ENCODE peak calls at places on chromosomes 7 and 10, in ten cellular contexts. D, U, L, Z, S, J, K, Y, F and I are unnamed samples.
A peak's percentile ranks its signal among the peaks of the same experiment; 100 is the strongest.

GRCh38 chr7:45163692-45164052 is 6.1 kb downstream of the RAMP3 start:
- DNase-seq in D (no peak), U (no peak), L (no peak), Z (no peak), S (no peak), J (no peak), K (no peak), Y (no peak), F (no peak), I (no peak)

GRCh38 chr7:121563177-121563576 is 167.1 kb upstream of the FAM3C start:
- DNase-seq in D (no peak), U (no peak), L (no peak), Z (no peak), S (no peak), J (peak; percentile 5), K (no peak), Y (no peak), F (no peak), I (no peak)

GRCh38 chr7:33903770-33904679 is 1.3 kb upstream of the BMPER start:
- DNase-seq in D (peak; percentile 61), U (peak; percentile 3), L (peak; percentile 72), Z (no peak), S (no peak), J (peak; percentile 54), K (no peak), Y (peak; percentile 30), F (peak; percentile 67), I (no peak)

GRCh38 chr7:70343519-70343918 is 745.2 kb downstream of the AUTS2 start:
- DNase-seq in D (no peak), U (no peak), L (no peak), Z (no peak), S (no peak), J (no peak), K (no peak), Y (no peak), F (no peak), I (no peak)

GRCh38 chr10:79098596-79099015 is 29.8 kb downstream of the ZMIZ1 start:
- DNase-seq in D (no peak), U (no peak), L (no peak), Z (no peak), S (no peak), J (no peak), K (no peak), Y (no peak), F (no peak), I (no peak)

GRCh38 chr10:110226926-110227641 is 19.7 kb downstream of the MXI1 start:
- DNase-seq in D (peak; percentile 70), U (no peak), L (peak; percentile 49), Z (no peak), S (peak; percentile 69), J (no peak), K (peak; percentile 77), Y (peak; percentile 83), F (peak; percentile 91), I (peak; percentile 51)

GRCh38 chr7:93015193-93016084 is 102.3 kb downstream of the SAMD9 start:
- DNase-seq in D (no peak), U (no peak), L (peak; percentile 32), Z (no peak), S (no peak), J (no peak), K (no peak), Y (no peak), F (no peak), I (no peak)

GRCh38 chr7:124723012-124723411 is 42.6 kb downstream of the GPR37 start:
- DNase-seq in D (no peak), U (peak; percentile 16), L (no peak), Z (no peak), S (no peak), J (peak; percentile 64), K (no peak), Y (no peak), F (no peak), I (no peak)

GRCh38 chr7:94059747-94060146 is 55.6 kb upstream of the BET1 start:
- DNase-seq in D (no peak), U (no peak), L (peak; percentile 75), Z (no peak), S (no peak), J (no peak), K (no peak), Y (no peak), F (no peak), I (no peak)

GRCh38 chr7:69365588-69366241 is 232.6 kb upstream of the AUTS2 start:
- DNase-seq in D (no peak), U (no peak), L (peak; percentile 12), Z (no peak), S (no peak), J (peak; percentile 77), K (no peak), Y (no peak), F (no peak), I (no peak)

GRCh38 chr7:101185258-101185839 is 5.3 kb upstream of the NAT16 start:
- DNase-seq in D (no peak), U (peak; percentile 57), L (no peak), Z (no peak), S (no peak), J (peak; percentile 68), K (no peak), Y (no peak), F (no peak), I (peak; percentile 44)

GRCh38 chr7:124698964-124699363 is 66.6 kb downstream of the GPR37 start:
- DNase-seq in D (no peak), U (no peak), L (no peak), Z (no peak), S (no peak), J (no peak), K (no peak), Y (no peak), F (no peak), I (no peak)

GRCh38 chr10:61166065-61166464 is 222.1 kb upstream of the RHOBTB1 start:
- DNase-seq in D (no peak), U (no peak), L (no peak), Z (no peak), S (no peak), J (no peak), K (no peak), Y (no peak), F (no peak), I (no peak)

GRCh38 chr7:8430643-8431042 is 2.8 kb upstream of the NXPH1 start:
- DNase-seq in D (no peak), U (no peak), L (no peak), Z (no peak), S (no peak), J (no peak), K (no peak), Y (no peak), F (no peak), I (no peak)

GRCh38 chr10:116669832-116670644 is 49.3 kb downstream of the PNLIPRP2 start:
- DNase-seq in D (peak; percentile 97), U (peak; percentile 39), L (peak; percentile 17), Z (no peak), S (no peak), J (no peak), K (no peak), Y (peak; percentile 52), F (no peak), I (peak; percentile 52)

GRCh38 chr10:118626953-118627352 is 31.5 kb upstream of the PRLHR start:
- DNase-seq in D (peak; percentile 50), U (no peak), L (no peak), Z (no peak), S (no peak), J (no peak), K (no peak), Y (no peak), F (no peak), I (no peak)

GRCh38 chr10:74418285-74418872 is 267.4 kb downstream of the ADK start:
- DNase-seq in D (no peak), U (no peak), L (no peak), Z (no peak), S (no peak), J (no peak), K (no peak), Y (no peak), F (no peak), I (peak; percentile 20)

GRCh38 chr10:74419491-74420466 is 268.8 kb downstream of the ADK start:
- DNase-seq in D (no peak), U (no peak), L (peak; percentile 15), Z (no peak), S (peak; percentile 36), J (peak; percentile 11), K (peak; percentile 44), Y (peak; percentile 24), F (no peak), I (peak; percentile 9)

GRCh38 chr10:74417397-74417796 is 266.4 kb downstream of the ADK start:
- DNase-seq in D (no peak), U (no peak), L (no peak), Z (no peak), S (no peak), J (no peak), K (no peak), Y (no peak), F (no peak), I (no peak)

GRCh38 chr10:74415440-74415839 is 264.4 kb downstream of the ADK start:
- DNase-seq in D (no peak), U (no peak), L (no peak), Z (no peak), S (no peak), J (no peak), K (no peak), Y (no peak), F (no peak), I (no peak)
- H3K9me3 ChIP-seq in D (no peaks in the 10 kb centered on the region), U (no peaks in the 10 kb centered on the region), L (no peaks in the 10 kb centered on the region), Z (peaks cover under 1% of the 10 kb centered on the region), S (no peaks in the 10 kb centered on the region), J (no peaks in the 10 kb centered on the region), K (no peaks in the 10 kb centered on the region), Y (no peaks in the 10 kb centered on the region), F (no peaks in the 10 kb centered on the region), I (no peaks in the 10 kb centered on the region)

DNA sequence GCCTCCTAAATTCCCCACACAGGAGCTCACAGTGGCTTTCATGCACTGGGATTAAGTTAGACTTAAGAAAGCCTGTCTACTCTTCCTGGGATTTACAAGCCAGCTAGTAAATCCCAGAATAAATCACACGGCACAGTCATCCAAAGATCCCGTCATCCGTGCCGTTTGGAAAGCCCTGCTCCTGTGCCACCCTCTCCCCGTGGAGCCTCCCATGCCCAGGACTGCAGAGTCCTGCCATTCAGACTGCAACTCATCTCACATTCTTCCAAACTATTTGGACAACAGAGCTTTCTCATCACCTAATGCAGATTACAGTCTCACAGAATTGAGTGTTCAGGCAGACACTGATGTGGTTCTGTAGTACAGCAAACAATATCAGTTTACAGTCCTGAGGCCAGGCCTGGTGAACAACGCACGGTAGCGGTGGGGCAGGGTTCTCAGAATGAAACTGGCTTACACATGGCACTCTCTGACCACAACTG is 166.5 kb downstream of the EGFR start:
- DNase-seq in D (no peak), U (no peak), L (no peak), Z (no peak), S (no peak), J (no peak), K (no peak), Y (no peak), F (no peak), I (no peak)
- H3K27ac ChIP-seq in D (no peak overlapping the region), U (peak overlapping the region; percentile 99), L (no peak overlapping the region), Z (peak overlapping the region; percentile 84), S (no peak overlapping the region), J (peak overlapping the region; percentile 92), K (no peak overlapping the region), Y (no peak overlapping the region), F (no peak overlapping the region), I (no peak overlapping the region)

GRCh38 chr7:4352069-4352468 is 330.0 kb upstream of the FOXK1 start:
- DNase-seq in D (no peak), U (no peak), L (no peak), Z (no peak), S (no peak), J (no peak), K (no peak), Y (no peak), F (no peak), I (no peak)
- H3K9me3 ChIP-seq in D (no peaks in the 10 kb centered on the region), U (peaks cover 16% of the 10 kb centered on the region), L (no peaks in the 10 kb centered on the region), Z (peaks cover 33% of the 10 kb centered on the region), S (no peaks in the 10 kb centered on the region), J (peaks cover 21% of the 10 kb centered on the region), K (no peaks in the 10 kb centered on the region), Y (no peaks in the 10 kb centered on the region), F (no peaks in the 10 kb centered on the region), I (no peaks in the 10 kb centered on the region)

GRCh38 chr7:20408467-20408826 is 77.7 kb downstream of the ITGB8 start:
- DNase-seq in D (no peak), U (no peak), L (peak; percentile 85), Z (no peak), S (no peak), J (no peak), K (no peak), Y (no peak), F (no peak), I (no peak)
- H3K27ac ChIP-seq in D (no peak overlapping the region), U (no peak overlapping the region), L (peak overlapping the region; percentile 80), Z (no peak overlapping the region), S (no peak overlapping the region), J (peak overlapping the region; percentile 11), K (no peak overlapping the region), Y (no peak overlapping the region), F (peak overlapping the region; percentile 33), I (no peak overlapping the region)